ENCODE peak calls at places on chromosomes 3 and 15, in six cellular contexts. S is brain microvascular endothelial cell; K is GM12865; E is CD8-positive, alpha-beta T cell; Y is Panc1; X is BJ. W is an unnamed sample.

GRCh38 chr3:138440137-138440536 is 5.7 kb downstream of the ESYT3 start:
- DNase-seq in S (no peak), K (no peak), E (no peak), Y (no peak), X (no peak), W (no peak)

GRCh38 chr3:128956440-128956839 is 37.4 kb downstream of the CFAP92 start:
- DNase-seq in S (no peak), K (no peak), E (no peak), Y (no peak), X (no peak), W (peak)

GRCh38 chr3:126540946-126541627 is 17.1 kb downstream of the CHST13 start:
- DNase-seq in S (no peak), K (no peak), E (no peak), Y (no peak), X (no peak), W (peak)

GRCh38 chr15:70355275-70355795 is 257.6 kb upstream of the TLE3 start:
- DNase-seq in S (no peak), K (peak), E (no peak), Y (no peak), X (no peak), W (no peak)

GRCh38 chr3:23219117-23219516 is 16.0 kb downstream of the UBE2E2 start:
- DNase-seq in S (no peak), K (peak), E (no peak), Y (no peak), X (no peak), W (no peak)

GRCh38 chr15:73865904-73866303 is 7.5 kb upstream of the TBC1D21 start:
- DNase-seq in S (no peak), K (no peak), E (no peak), Y (no peak), X (no peak), W (no peak)

GRCh38 chr3:69425249-69425648 is 39.4 kb upstream of the FRMD4B start:
- DNase-seq in S (no peak), K (peak), E (no peak), Y (peak), X (no peak), W (no peak)

GRCh38 chr3:32873491-32874130 is 55.8 kb downstream of the TRIM71 start:
- DNase-seq in S (no peak), K (peak), E (no peak), Y (no peak), X (no peak), W (no peak)

GRCh38 chr3:112308151-112308911 is 14.3 kb upstream of the SLC9C1 start:
- DNase-seq in S (peak), K (no peak), E (no peak), Y (no peak), X (no peak), W (no peak)

DNA sequence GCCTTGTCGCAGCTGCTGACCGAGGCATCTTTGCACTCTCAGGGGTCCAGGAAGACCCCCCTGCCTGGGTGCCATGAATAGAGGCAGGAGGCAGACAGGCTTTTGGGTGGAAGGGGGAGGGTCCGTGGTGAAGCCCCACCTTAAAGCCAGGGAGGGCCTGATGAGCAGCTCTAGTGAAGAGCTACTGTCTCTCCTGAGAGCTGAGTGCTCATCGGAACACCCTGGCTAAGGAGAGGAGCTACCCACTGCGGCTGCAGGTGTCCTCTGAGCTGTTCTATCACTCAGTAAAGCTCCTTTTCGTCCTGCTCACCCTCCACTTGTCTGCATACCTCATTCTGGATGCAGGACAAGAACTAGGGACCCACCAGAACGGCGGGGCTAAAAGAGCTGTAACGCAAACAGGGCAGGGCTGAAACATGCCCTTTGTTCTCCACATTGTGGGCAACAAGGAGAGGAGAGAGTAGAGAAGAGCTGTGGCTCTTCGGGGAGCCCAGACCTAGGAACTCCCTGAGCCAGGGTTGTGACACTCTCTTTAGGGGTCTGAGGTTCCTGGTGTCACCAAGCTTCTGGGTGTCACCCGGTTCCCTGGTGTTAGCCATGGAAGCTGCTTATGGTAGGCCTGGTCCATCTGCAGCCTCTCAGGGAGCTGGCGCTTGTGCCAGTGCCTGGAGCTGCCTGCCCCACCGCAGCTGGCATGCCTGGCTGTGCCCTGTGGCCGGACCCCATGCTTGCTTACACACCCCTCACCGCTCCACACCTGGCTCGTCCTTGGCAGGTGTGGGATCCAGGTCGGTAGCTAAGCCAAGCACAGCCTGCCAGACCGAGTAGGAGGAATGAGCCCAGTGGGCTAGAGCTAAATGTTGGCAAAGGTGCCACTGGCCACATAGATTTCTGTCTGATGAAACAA is 26.2 kb upstream of the TFG start:
- DNase-seq in S (no peak), K (no peak), E (no peak), Y (no peak), X (no peak), W (no peak)
- H3K4me3 ChIP-seq in S (no peak), K (no peak), E (no peak), Y (no peak), X (no peak), W (no peak)

GRCh38 chr3:99410789-99411311 is 227.5 kb upstream of the COL8A1 start:
- DNase-seq in S (peak), K (peak), E (no peak), Y (no peak), X (peak), W (peak)
- H3K4me3 ChIP-seq in S (no peak), K (no peak), E (no peak), Y (no peak), X (no peak), W (no peak)

GRCh38 chr3:169389925-169390253 is 273.6 kb downstream of the MECOM start:
- DNase-seq in S (no peak), K (no peak), E (no peak), Y (no peak), X (no peak), W (no peak)

GRCh38 chr3:169387751-169388696 is 275.5 kb downstream of the MECOM start:
- DNase-seq in S (no peak), K (peak), E (no peak), Y (no peak), X (no peak), W (peak)

GRCh38 chr3:169390741-169391300 is 272.7 kb downstream of the MECOM start:
- DNase-seq in S (no peak), K (no peak), E (no peak), Y (no peak), X (no peak), W (no peak)

GRCh38 chr3:169390310-169390731 is 273.2 kb downstream of the MECOM start:
- DNase-seq in S (no peak), K (peak), E (no peak), Y (no peak), X (no peak), W (no peak)

GRCh38 chr3:169389211-169389924 is 274.1 kb downstream of the MECOM start:
- DNase-seq in S (no peak), K (no peak), E (no peak), Y (no peak), X (no peak), W (no peak)
- H3K4me3 ChIP-seq in S (no peak), K (no peak), E (no peak), Y (no peak), X (no peak), W (no peak)

GRCh38 chr3:107956991-107957467 is 133.8 kb downstream of the CD47 start:
- DNase-seq in S (no peak), K (no peak), E (no peak), Y (no peak), X (peak), W (no peak)
- H3K4me3 ChIP-seq in S (no peak), K (no peak), E (no peak), Y (no peak), X (peak), W (no peak)

GRCh38 chr3:99863002-99863401 is 45.3 kb downstream of the CMSS1 start:
- DNase-seq in S (no peak), K (no peak), E (no peak), Y (no peak), X (no peak), W (no peak)
- H3K4me3 ChIP-seq in S (no peak), K (no peak), E (no peak), Y (no peak), X (no peak), W (no peak)

DNA sequence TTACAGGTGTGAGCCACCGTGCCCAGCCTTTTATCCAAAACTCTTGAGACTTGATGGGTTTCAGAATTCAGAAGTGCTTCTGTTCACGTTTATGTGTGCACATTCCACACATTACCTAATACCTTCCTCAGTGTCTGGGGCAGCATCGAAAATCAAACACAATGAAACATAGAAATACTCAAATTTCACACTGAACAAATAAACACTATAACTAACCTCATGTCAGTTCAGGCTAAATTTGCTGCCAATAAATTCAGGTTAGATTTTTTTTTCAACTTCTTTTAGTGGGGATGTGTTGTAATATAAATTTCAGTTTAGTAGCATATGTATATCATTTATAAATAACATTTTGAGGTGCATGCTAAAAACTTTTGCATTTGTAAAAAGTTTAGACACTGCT is 2.8 kb downstream of the EIF2AK4 start:
- DNase-seq in S (no peak), K (no peak), E (no peak), Y (no peak), X (no peak), W (no peak)
- H3K4me3 ChIP-seq in S (no peak), K (no peak), E (no peak), Y (no peak), X (no peak), W (no peak)

GRCh38 chr3:123412811-123413588 is 35.9 kb downstream of the ADCY5 start:
- DNase-seq in S (no peak), K (no peak), E (no peak), Y (no peak), X (no peak), W (peak)

GRCh38 chr3:123416647-123417046 is 32.2 kb downstream of the ADCY5 start:
- DNase-seq in S (no peak), K (no peak), E (no peak), Y (no peak), X (no peak), W (peak)

GRCh38 chr3:123414958-123415792 is 33.7 kb downstream of the ADCY5 start:
- DNase-seq in S (no peak), K (no peak), E (no peak), Y (no peak), X (no peak), W (peak)

GRCh38 chr3:123419156-123419849 is 29.6 kb downstream of the ADCY5 start:
- DNase-seq in S (no peak), K (no peak), E (no peak), Y (no peak), X (no peak), W (peak)

DNA sequence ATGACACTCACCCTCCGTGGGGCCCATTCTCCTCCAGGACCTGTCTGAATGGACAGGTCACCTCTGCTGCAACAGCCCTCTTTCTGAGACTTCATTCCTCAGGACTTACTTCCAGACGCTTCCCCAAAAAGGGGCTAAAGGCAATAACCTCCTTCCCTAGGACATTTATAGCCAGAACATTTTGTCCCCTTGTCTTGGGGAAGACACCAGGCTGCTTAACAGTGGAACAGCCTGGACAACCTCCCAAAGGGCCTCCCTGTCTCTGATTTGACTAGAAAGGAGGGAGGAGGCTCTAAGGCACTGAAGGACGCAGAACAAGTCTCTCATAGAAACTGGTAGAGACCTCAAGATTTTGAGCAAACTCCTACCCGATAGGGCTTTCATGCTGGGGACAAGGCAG is 32.7 kb downstream of the ADCY5 start:
- DNase-seq in S (no peak), K (no peak), E (no peak), Y (no peak), X (no peak), W (peak)
- H3K4me3 ChIP-seq in S (no peak), K (no peak), E (no peak), Y (no peak), X (no peak), W (no peak)

W was measured in spleen.